ENCODE peak calls at places on chromosomes 7 and 10, in seven cellular contexts. L, B, V, Z, S, Y and E are unnamed samples.

GRCh38 chr7:85030893-85031292 is 156.0 kb downstream of the SEMA3D start:
- DNase-seq in V (no peak), Y (no peak), L (peak), Z (peak), S (no peak), B (peak), E (no peak)

GRCh38 chr10:6089334-6090219 is 743 bp downstream of the RBM17 start:
- DNase-seq in Z (peak), Y (peak), V (peak), B (no peak), S (peak), L (peak), E (peak)

GRCh38 chr10:11010582-11010981 is 7.1 kb upstream of the CELF2 start:
- DNase-seq in S (no peak), Z (no peak), Y (no peak), L (no peak), V (no peak), B (no peak), E (no peak)

GRCh38 chr7:140031364-140031763 is 31.4 kb downstream of the PARP12 start:
- DNase-seq in L (no peak), V (no peak), B (no peak), Y (no peak), Z (no peak), S (no peak), E (no peak)

GRCh38 chr10:114386446-114386845 is 17.9 kb downstream of the AFAP1L2 start:
- DNase-seq in L (no peak), V (no peak), S (no peak), Z (no peak), Y (no peak), B (no peak), E (no peak)

GRCh38 chr7:53500076-53500475 is 464.6 kb downstream of the POM121L12 start:
- DNase-seq in L (peak), Z (no peak), Y (no peak), B (no peak), V (no peak), S (no peak), E (no peak)

GRCh38 chr10:32932330-32932729 is 25.7 kb downstream of the ITGB1 start:
- DNase-seq in L (no peak), Z (no peak), V (no peak), Y (no peak), S (no peak), B (no peak), E (no peak)

GRCh38 chr10:22148956-22149355 is 68.9 kb downstream of the EBLN1 start:
- DNase-seq in B (peak), L (no peak), Y (no peak), V (no peak), Z (peak), S (no peak), E (no peak)

GRCh38 chr7:78363866-78364265 is 565.3 kb downstream of the PHTF2 start:
- DNase-seq in S (no peak), L (no peak), B (no peak), Z (no peak), V (no peak), Y (no peak), E (no peak)

GRCh38 chr7:55171157-55171556 is 152.3 kb downstream of the EGFR start:
- DNase-seq in L (no peak), V (no peak), Z (no peak), S (no peak), B (no peak), Y (no peak), E (no peak)

GRCh38 chr7:45001138-45001694 is 1.2 kb downstream of the CCM2 start:
- DNase-seq in L (peak), B (no peak), Y (peak), Z (peak), S (no peak), V (no peak), E (peak)

GRCh38 chr7:121519548-121520521 is 123.7 kb upstream of the FAM3C start:
- DNase-seq in B (no peak), Z (peak), L (no peak), V (no peak), S (no peak), Y (no peak), E (peak)

GRCh38 chr7:71326596-71326995 is 194.7 kb downstream of the GALNT17 start:
- DNase-seq in S (no peak), Y (no peak), V (no peak), Z (no peak), L (no peak), B (no peak), E (no peak)

GRCh38 chr7:71329030-71329668 is 197.2 kb downstream of the GALNT17 start:
- DNase-seq in S (no peak), Y (no peak), L (no peak), Z (no peak), B (no peak), V (no peak), E (no peak)

GRCh38 chr7:71325151-71325550 is 193.2 kb downstream of the GALNT17 start:
- DNase-seq in S (no peak), L (peak), Y (peak), Z (no peak), B (no peak), V (no peak), E (no peak)

GRCh38 chr7:71323726-71324125 is 191.8 kb downstream of the GALNT17 start:
- DNase-seq in L (no peak), V (no peak), S (no peak), Z (no peak), Y (no peak), B (no peak), E (no peak)

GRCh38 chr7:71327946-71328345 is 196.0 kb downstream of the GALNT17 start:
- DNase-seq in Y (no peak), B (no peak), Z (no peak), V (no peak), L (no peak), S (no peak), E (no peak)
- H3K4ac ChIP-seq in Y (no peak), B (no peak), Z (no peak), V (no peak), L (no peak), S (no peak), E (no peak)

GRCh38 chr7:128735433-128735832 is 3.7 kb upstream of the CALU start:
- DNase-seq in S (no peak), V (no peak), Z (no peak), Y (no peak), L (no peak), B (no peak), E (no peak)

GRCh38 chr7:128731184-128731583 is 8.0 kb upstream of the CALU start:
- DNase-seq in V (no peak), S (no peak), Z (no peak), Y (no peak), L (no peak), B (no peak), E (no peak)

GRCh38 chr7:128734777-128735342 is 4.3 kb upstream of the CALU start:
- DNase-seq in Y (no peak), V (no peak), B (no peak), L (no peak), S (no peak), Z (no peak), E (no peak)

GRCh38 chr7:128733278-128733645 is 5.9 kb upstream of the CALU start:
- DNase-seq in B (no peak), Z (no peak), S (no peak), L (no peak), V (no peak), Y (no peak), E (no peak)

DNA sequence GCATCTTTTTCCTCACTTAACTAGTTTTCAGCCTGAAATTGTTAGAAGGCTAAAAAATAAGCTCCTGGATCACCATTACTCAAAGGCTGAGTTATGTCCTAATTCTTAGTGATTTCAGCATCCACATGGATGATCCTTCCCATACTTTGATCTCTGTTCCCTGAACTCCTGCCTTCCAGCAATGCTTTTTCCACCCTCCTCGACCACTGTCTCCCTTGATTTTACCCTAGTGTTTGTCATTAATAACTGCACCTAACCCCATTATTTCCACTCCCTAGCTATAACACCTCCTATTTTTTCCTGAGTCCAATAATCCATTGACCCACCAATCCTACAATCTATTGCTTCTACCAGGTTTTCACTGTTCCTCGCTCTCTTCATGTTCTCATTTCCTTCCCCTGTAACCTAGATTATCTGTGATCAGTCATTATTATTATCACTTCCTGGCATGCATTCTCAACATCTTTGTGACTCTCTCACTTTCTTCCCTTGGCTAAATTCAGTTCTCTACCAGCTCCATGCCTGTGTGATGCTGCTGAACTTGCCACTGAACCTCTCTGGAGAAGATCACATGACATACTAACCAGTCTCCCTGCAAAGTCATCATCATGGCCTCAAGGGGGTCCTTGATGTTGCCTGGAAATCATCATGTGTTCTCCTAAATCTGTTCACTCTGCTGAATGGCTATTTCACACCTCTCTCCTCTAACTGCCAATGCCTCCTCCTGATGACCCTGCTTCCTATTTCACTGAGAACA is 6.5 kb upstream of the CALU start:
- DNase-seq in Y (no peak), L (no peak), B (no peak), S (no peak), Z (no peak), V (no peak), E (no peak)
- H2AK5ac ChIP-seq in Y (no peak), L (no peak), B (no peak), S (no peak), Z (no peak), V (no peak), E (no peak)

GRCh38 chr7:862157-862556 is 14.2 kb upstream of the GET4 start:
- DNase-seq in Y (no peak), Z (no peak), B (no peak), L (no peak), S (no peak), V (no peak), E (no peak)
- H3K4ac ChIP-seq in Y (no peak), Z (no peak), B (no peak), L (no peak), S (no peak), V (no peak), E (no peak)

GRCh38 chr7:34361663-34362250 is 296.3 kb upstream of the NPSR1 start:
- DNase-seq in Y (no peak), S (no peak), L (no peak), V (peak), Z (no peak), B (no peak), E (no peak)
- H2AK5ac ChIP-seq in Y (no peak), S (no peak), L (no peak), V (no peak), Z (no peak), B (no peak), E (no peak)

GRCh38 chr7:75867390-75867717 is 11.5 kb upstream of the RHBDD2 start:
- DNase-seq in S (no peak), B (peak), Y (no peak), V (no peak), Z (no peak), L (no peak), E (no peak)

GRCh38 chr7:75870557-75870956 is 8.3 kb upstream of the RHBDD2 start:
- DNase-seq in Z (no peak), Y (no peak), L (no peak), S (no peak), B (no peak), V (no peak), E (no peak)

GRCh38 chr7:75872073-75872782 is 6.6 kb upstream of the RHBDD2 start:
- DNase-seq in Y (no peak), Z (peak), S (no peak), V (no peak), L (no peak), B (peak), E (no peak)

GRCh38 chr7:75868153-75868552 is 10.7 kb upstream of the RHBDD2 start:
- DNase-seq in Z (no peak), B (no peak), S (no peak), V (no peak), Y (no peak), L (no peak), E (no peak)

DNA sequence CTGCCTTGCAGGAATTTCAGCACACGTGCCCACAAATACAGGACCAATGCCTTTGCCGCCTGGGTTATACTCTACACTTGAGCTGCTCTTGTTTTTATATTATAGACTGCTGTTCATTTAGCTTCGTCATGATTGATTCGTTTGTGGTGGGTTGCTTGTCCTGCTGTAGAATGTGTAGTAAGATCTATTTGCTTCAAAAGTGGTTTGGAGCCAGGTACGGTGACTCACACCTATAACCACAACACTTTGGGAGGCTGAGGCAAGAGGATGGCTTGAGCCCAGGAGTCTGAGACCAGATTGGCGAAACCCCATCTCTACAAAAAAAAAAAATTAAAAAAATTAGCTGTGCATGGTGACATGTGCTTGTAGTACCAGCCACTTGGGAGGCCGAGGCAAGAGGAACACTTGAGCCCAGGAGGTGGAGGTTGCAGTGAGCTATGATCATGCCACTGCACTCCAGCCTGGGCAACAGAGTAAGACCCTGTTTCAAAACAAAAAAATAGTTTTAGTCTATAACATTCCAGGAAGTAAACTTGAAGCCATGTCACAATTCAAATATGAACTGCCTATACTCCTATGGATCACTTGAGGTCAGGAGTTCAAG is 9.0 kb upstream of the RHBDD2 start:
- DNase-seq in B (no peak), Z (no peak), L (no peak), S (no peak), V (no peak), Y (no peak), E (no peak)
- H3K4ac ChIP-seq in B (no peak), Z (no peak), L (no peak), S (no peak), V (no peak), Y (no peak), E (no peak)

GRCh38 chr10:101379663-101380352 is 25.8 kb downstream of the BTRC start:
- DNase-seq in L (no peak), Y (no peak), V (no peak), Z (no peak), S (no peak), B (no peak), E (peak)
- H2AK5ac ChIP-seq in L (no peak), Y (no peak), V (no peak), Z (no peak), S (no peak), B (no peak), E (no peak)

DNA sequence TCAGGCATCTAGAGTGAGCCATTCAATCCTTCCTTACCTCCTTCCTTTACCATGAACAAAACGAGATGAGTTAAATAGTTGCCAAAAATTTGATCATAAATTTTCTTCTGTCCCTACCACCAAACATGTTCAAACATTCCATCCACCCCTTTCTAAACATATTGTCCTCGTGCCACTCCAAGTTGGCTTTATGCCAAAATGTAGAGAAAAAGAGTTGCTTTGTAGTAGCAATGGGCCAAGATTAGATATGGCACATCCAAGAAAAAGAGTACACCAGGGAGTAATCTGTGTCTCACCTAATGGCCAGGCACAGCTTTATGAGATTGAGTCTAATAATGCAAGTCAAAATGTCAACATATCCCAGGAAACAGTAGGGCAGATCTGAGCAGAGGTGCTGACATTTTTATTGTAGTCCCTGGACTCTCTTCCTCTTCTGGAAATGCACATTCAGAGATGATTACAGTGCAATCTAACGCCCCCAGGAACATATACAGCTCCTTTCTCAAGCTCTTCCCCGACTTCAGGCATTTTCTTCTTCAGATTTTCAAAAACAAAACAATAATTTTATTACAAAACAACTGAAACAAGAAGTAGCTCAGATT is 5.7 kb upstream of the OR6V1 start:
- DNase-seq in L (no peak), B (no peak), V (no peak), Y (no peak), S (no peak), Z (no peak), E (no peak)
- H3K4ac ChIP-seq in L (no peak), B (no peak), V (no peak), Y (no peak), S (no peak), Z (no peak), E (no peak)